ENCODE peak calls at places on chromosomes 12 and 14, in six cellular contexts. O is HEK293T, J is IMR-90, Z is K562, H is GM12878, X is HepG2. R is an unnamed sample.

GRCh38 chr12:76183459-76184186 is 99.1 kb upstream of the NAP1L1 start:
- DNase-seq in O (no peak), J (peak; percentile 99), Z (peak; percentile 16), H (peak; percentile 81), X (peak; percentile 10), R (peak; percentile 64)

GRCh38 chr14:95903616-95904107 is 27.0 kb downstream of the TUNAR start:
- DNase-seq in O (no peak), J (no peak), Z (no peak), H (no peak), X (no peak), R (no peak)

GRCh38 chr12:114933428-114934160 is 249.6 kb upstream of the TBX3 start:
- DNase-seq in O (no peak), J (peak; percentile 94), Z (no peak), H (no peak), X (peak; percentile 46), R (peak; percentile 90)

GRCh38 chr14:59463773-59464650 is 1.2 kb downstream of the GPR135 start:
- DNase-seq in O (no peak), J (no peak), Z (no peak), H (no peak), X (no peak), R (no peak)

GRCh38 chr14:77557391-77557790 is 58.8 kb upstream of the ISM2 start:
- DNase-seq in O (no peak), J (no peak), Z (no peak), H (no peak), X (no peak), R (no peak)

GRCh38 chr12:76206677-76207072 is 122.2 kb upstream of the NAP1L1 start:
- DNase-seq in O (no peak), J (no peak), Z (no peak), H (no peak), X (no peak), R (no peak)

GRCh38 chr12:123384318-123384993 is 524 bp downstream of the KMT5A start:
- DNase-seq in O (no peak), J (no peak), Z (peak; percentile 35), H (no peak), X (no peak), R (peak; percentile 42)

GRCh38 chr14:34053666-34054065 is 102.8 kb upstream of the EGLN3 start:
- DNase-seq in O (no peak), J (no peak), Z (no peak), H (no peak), X (no peak), R (no peak)

GRCh38 chr14:59337151-59337611 is 128.0 kb downstream of the GPR135 start:
- DNase-seq in O (no peak), J (no peak), Z (no peak), H (no peak), X (no peak), R (no peak)

GRCh38 chr12:11722071-11722470 is 72.6 kb downstream of the ETV6 start:
- DNase-seq in O (no peak), J (no peak), Z (no peak), H (no peak), X (no peak), R (no peak)

GRCh38 chr12:108253540-108253939 is 85.6 kb downstream of the CMKLR1 start:
- DNase-seq in O (no peak), J (no peak), Z (no peak), H (no peak), X (no peak), R (no peak)

GRCh38 chr12:63849641-63850040 is 5.1 kb downstream of the SRGAP1 start:
- DNase-seq in O (no peak), J (no peak), Z (no peak), H (no peak), X (no peak), R (no peak)

GRCh38 chr12:27864521-27864920 is 84.5 kb upstream of the MANSC4 start:
- DNase-seq in O (no peak), J (peak; percentile 44), Z (no peak), H (no peak), X (no peak), R (no peak)

GRCh38 chr12:107318804-107319535 is 225.6 kb upstream of the CRY1 start:
- DNase-seq in O (peak; percentile 41), J (peak; percentile 51), Z (peak; percentile 12), H (no peak), X (no peak), R (peak; percentile 66)

GRCh38 chr12:132419612-132420237 is 70.2 kb upstream of the FBRSL1 start:
- DNase-seq in O (no peak), J (no peak), Z (no peak), H (no peak), X (no peak), R (no peak)

GRCh38 chr12:48296586-48297396 is 53.9 kb downstream of the ZNF641 start:
- DNase-seq in O (peak; percentile 83), J (peak; percentile 55), Z (peak; percentile 58), H (no peak), X (no peak), R (no peak)

GRCh38 chr12:104410786-104411185 is 46.0 kb upstream of the CHST11 start:
- DNase-seq in O (no peak), J (peak; percentile 10), Z (no peak), H (no peak), X (no peak), R (no peak)

DNA sequence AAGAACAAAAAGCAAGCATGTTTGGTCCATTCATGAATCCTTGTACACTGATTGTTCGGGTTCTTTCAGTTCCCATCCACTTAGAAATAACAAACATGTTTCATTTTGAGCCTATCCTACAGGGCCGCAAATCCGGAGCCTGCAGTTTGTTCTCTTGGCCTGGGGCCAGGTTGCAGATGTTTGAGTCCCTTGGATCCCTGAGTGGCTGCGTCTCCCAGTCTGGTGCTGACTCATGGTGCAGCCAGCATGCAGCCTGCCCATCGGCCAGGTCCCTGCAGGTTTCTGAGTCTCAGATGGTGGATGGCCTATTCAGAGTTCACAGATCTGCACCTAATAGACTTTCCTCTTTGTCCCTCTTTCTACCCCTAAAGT is 1.9 kb upstream of the DYNC1H1 start:
- DNase-seq in O (no peak), J (peak; percentile 93), Z (peak; percentile 55), H (no peak), X (peak; percentile 90), R (peak; percentile 88)
- TF ChIP-seq BHLHE40 in O (no peak), J (no peak), Z (no peak), H (no peak), X (no peak), R (no peak)

GRCh38 chr14:101632520-101632919 is 71.2 kb downstream of the DIO3 start:
- DNase-seq in O (no peak), J (no peak), Z (no peak), H (no peak), X (no peak), R (no peak)

GRCh38 chr14:101627913-101628257 is 66.6 kb downstream of the DIO3 start:
- DNase-seq in O (no peak), J (no peak), Z (no peak), H (no peak), X (no peak), R (no peak)

GRCh38 chr14:101628975-101629374 is 67.7 kb downstream of the DIO3 start:
- DNase-seq in O (no peak), J (no peak), Z (no peak), H (no peak), X (no peak), R (no peak)

GRCh38 chr14:101628471-101628966 is 67.2 kb downstream of the DIO3 start:
- DNase-seq in O (peak; percentile 88), J (peak; percentile 36), Z (peak; percentile 82), H (no peak), X (peak; percentile 25), R (peak; percentile 73)

GRCh38 chr14:101630056-101630960 is 69.0 kb downstream of the DIO3 start:
- DNase-seq in O (no peak), J (no peak), Z (no peak), H (no peak), X (no peak), R (no peak)
- TF ChIP-seq BHLHE40 in O (no peak), J (no peak), Z (no peak), H (no peak), X (no peak), R (no peak)

GRCh38 chr14:57314690-57315089 is 45.9 kb downstream of the AP5M1 start:
- DNase-seq in O (no peak), J (no peak), Z (no peak), H (no peak), X (no peak), R (no peak)
- TF ChIP-seq BHLHE40 in O (no peak), J (no peak), Z (no peak), H (no peak), X (no peak), R (no peak)

GRCh38 chr14:103391048-103391447 is 5.8 kb downstream of the MARK3 start:
- DNase-seq in O (no peak), J (peak; percentile 87), Z (no peak), H (no peak), X (peak; percentile 44), R (peak; percentile 74)
- TF ChIP-seq BHLHE40 in O (no peak), J (no peak), Z (no peak), H (no peak), X (no peak), R (no peak)

DNA sequence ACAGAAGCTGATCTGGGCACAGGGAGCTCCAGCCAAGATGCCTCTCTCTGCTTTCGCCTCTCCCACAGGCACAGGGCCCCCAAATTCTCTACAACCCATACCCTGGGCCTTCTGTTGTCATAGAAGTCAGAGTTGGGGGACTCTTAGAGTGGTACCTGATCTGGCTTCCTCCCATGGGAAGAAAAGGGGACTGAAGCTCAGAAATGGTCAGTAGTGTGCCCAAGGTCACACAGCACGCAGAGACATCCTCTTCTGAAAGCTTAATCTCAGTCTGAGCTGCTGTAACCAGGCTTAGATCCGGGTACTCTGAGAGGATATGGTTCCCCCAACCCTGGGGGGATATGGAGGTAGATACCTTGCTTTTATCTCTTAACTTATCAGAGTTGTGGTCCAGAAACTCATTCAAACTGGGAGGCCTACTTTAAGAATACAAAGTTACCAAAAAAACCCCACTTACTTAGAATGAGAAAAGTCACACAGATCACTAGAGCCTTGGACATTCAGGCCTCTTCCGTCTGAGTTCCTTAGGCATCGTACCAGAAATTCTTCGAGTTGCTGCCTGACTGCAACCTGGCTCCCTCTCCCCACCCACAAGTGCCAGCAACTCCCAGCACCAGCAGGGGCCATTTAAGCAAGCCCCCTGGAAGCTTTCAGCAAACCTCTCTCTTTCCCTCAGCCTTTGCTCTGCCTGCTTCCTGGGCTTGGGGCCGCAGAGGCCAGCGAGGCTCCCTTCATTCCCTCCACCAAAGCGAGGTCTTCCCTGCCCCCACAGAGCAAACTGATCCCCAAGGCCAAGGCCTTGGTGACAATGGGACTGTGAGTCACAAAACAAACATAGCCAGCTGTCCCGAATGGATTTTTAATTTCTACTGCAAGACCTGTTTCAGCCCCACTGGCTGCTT is 13.9 kb downstream of the KRT7 start:
- DNase-seq in O (no peak), J (no peak), Z (no peak), H (no peak), X (peak; percentile 82), R (peak; percentile 80)
- TF ChIP-seq BHLHE40 in O (no peak), J (no peak), Z (no peak), H (no peak), X (no peak), R (no peak)